ENCODE peak calls at places on chromosome 16, in eight cellular contexts. One of them, this sample, is unnamed.

GRCh38 chr16:2816751-2817495 is at the start of gene PRSS21:
- DNase-seq in RKO: no peak
- DNase-seq in cardiac fibroblast: no peak
- DNase-seq in DMS153: no peak
- DNase-seq in anterior cingulate cortex: no peak
- DNase-seq in HTR-8/SVneo: no peak
- DNase-seq in stimulated activated CD4-positive, alpha-beta T cell treated with anti-CD3 and anti-CD28 coated beads, Interleukin-12 subunit alpha, Interleukin-12 subunit beta, amount 100 ng/mL, for 48 hours: no peak
- DNase-seq in body of pancreas: peak
- DNase-seq in this sample: no peak

GRCh38 chr16:79093554-79093967 is 507.0 kb downstream of the MAF start:
- DNase-seq in anterior cingulate cortex: no peak
- DNase-seq in stimulated activated CD4-positive, alpha-beta T cell treated with anti-CD3 and anti-CD28 coated beads, Interleukin-12 subunit alpha, Interleukin-12 subunit beta, amount 100 ng/mL, for 48 hours: no peak
- DNase-seq in body of pancreas: no peak
- DNase-seq in RKO: no peak
- DNase-seq in DMS153: no peak
- DNase-seq in HTR-8/SVneo: no peak
- DNase-seq in cardiac fibroblast: no peak
- DNase-seq in this sample: no peak

GRCh38 chr16:67546761-67547422 is 15.4 kb upstream of the CTCF start:
- DNase-seq in DMS153: peak
- DNase-seq in anterior cingulate cortex: peak
- DNase-seq in body of pancreas: peak
- DNase-seq in stimulated activated CD4-positive, alpha-beta T cell treated with anti-CD3 and anti-CD28 coated beads, Interleukin-12 subunit alpha, Interleukin-12 subunit beta, amount 100 ng/mL, for 48 hours: peak
- DNase-seq in HTR-8/SVneo: peak
- DNase-seq in RKO: peak
- DNase-seq in cardiac fibroblast: peak
- DNase-seq in this sample: peak

GRCh38 chr16:732332-732731 is 5.4 kb downstream of the HAGHL start:
- DNase-seq in body of pancreas: no peak
- DNase-seq in DMS153: no peak
- DNase-seq in HTR-8/SVneo: no peak
- DNase-seq in stimulated activated CD4-positive, alpha-beta T cell treated with anti-CD3 and anti-CD28 coated beads, Interleukin-12 subunit alpha, Interleukin-12 subunit beta, amount 100 ng/mL, for 48 hours: no peak
- DNase-seq in anterior cingulate cortex: no peak
- DNase-seq in cardiac fibroblast: no peak
- DNase-seq in RKO: no peak
- DNase-seq in this sample: no peak

GRCh38 chr16:60337671-60338070 is 1603.6 kb upstream of the GOT2 start:
- DNase-seq in RKO: no peak
- DNase-seq in stimulated activated CD4-positive, alpha-beta T cell treated with anti-CD3 and anti-CD28 coated beads, Interleukin-12 subunit alpha, Interleukin-12 subunit beta, amount 100 ng/mL, for 48 hours: no peak
- DNase-seq in DMS153: no peak
- DNase-seq in cardiac fibroblast: no peak
- DNase-seq in body of pancreas: no peak
- DNase-seq in HTR-8/SVneo: no peak
- DNase-seq in anterior cingulate cortex: no peak
- DNase-seq in this sample: no peak

GRCh38 chr16:65846210-65846602 is 520.3 kb upstream of the CDH5 start:
- DNase-seq in body of pancreas: no peak
- DNase-seq in RKO: no peak
- DNase-seq in cardiac fibroblast: no peak
- DNase-seq in DMS153: no peak
- DNase-seq in stimulated activated CD4-positive, alpha-beta T cell treated with anti-CD3 and anti-CD28 coated beads, Interleukin-12 subunit alpha, Interleukin-12 subunit beta, amount 100 ng/mL, for 48 hours: no peak
- DNase-seq in anterior cingulate cortex: no peak
- DNase-seq in HTR-8/SVneo: no peak
- DNase-seq in this sample: no peak

GRCh38 chr16:4700380-4700996 is 7.1 kb downstream of the NUDT16L1 start:
- DNase-seq in body of pancreas: no peak
- DNase-seq in HTR-8/SVneo: no peak
- DNase-seq in RKO: no peak
- DNase-seq in DMS153: no peak
- DNase-seq in cardiac fibroblast: no peak
- DNase-seq in stimulated activated CD4-positive, alpha-beta T cell treated with anti-CD3 and anti-CD28 coated beads, Interleukin-12 subunit alpha, Interleukin-12 subunit beta, amount 100 ng/mL, for 48 hours: no peak
- DNase-seq in anterior cingulate cortex: no peak
- DNase-seq in this sample: no peak

GRCh38 chr16:86016201-86016965 is 117.4 kb downstream of the IRF8 start:
- DNase-seq in stimulated activated CD4-positive, alpha-beta T cell treated with anti-CD3 and anti-CD28 coated beads, Interleukin-12 subunit alpha, Interleukin-12 subunit beta, amount 100 ng/mL, for 48 hours: peak
- DNase-seq in DMS153: peak
- DNase-seq in RKO: peak
- DNase-seq in anterior cingulate cortex: no peak
- DNase-seq in cardiac fibroblast: peak
- DNase-seq in HTR-8/SVneo: peak
- DNase-seq in body of pancreas: peak
- DNase-seq in this sample: no peak

GRCh38 chr16:29809850-29810698 is 1.9 kb upstream of the PRRT2 start:
- DNase-seq in RKO: peak
- DNase-seq in cardiac fibroblast: no peak
- DNase-seq in stimulated activated CD4-positive, alpha-beta T cell treated with anti-CD3 and anti-CD28 coated beads, Interleukin-12 subunit alpha, Interleukin-12 subunit beta, amount 100 ng/mL, for 48 hours: no peak
- DNase-seq in anterior cingulate cortex: no peak
- DNase-seq in HTR-8/SVneo: no peak
- DNase-seq in DMS153: no peak
- DNase-seq in body of pancreas: no peak
- DNase-seq in this sample: no peak

GRCh38 chr16:57163842-57164241 is 22.0 kb downstream of the PSME3IP1 start:
- DNase-seq in cardiac fibroblast: no peak
- DNase-seq in stimulated activated CD4-positive, alpha-beta T cell treated with anti-CD3 and anti-CD28 coated beads, Interleukin-12 subunit alpha, Interleukin-12 subunit beta, amount 100 ng/mL, for 48 hours: no peak
- DNase-seq in RKO: no peak
- DNase-seq in HTR-8/SVneo: no peak
- DNase-seq in DMS153: no peak
- DNase-seq in body of pancreas: no peak
- DNase-seq in anterior cingulate cortex: no peak
- DNase-seq in this sample: no peak

GRCh38 chr16:81266680-81267095 is 28.2 kb downstream of the BCO1 start:
- DNase-seq in stimulated activated CD4-positive, alpha-beta T cell treated with anti-CD3 and anti-CD28 coated beads, Interleukin-12 subunit alpha, Interleukin-12 subunit beta, amount 100 ng/mL, for 48 hours: peak
- DNase-seq in body of pancreas: no peak
- DNase-seq in DMS153: peak
- DNase-seq in RKO: no peak
- DNase-seq in cardiac fibroblast: no peak
- DNase-seq in anterior cingulate cortex: no peak
- DNase-seq in HTR-8/SVneo: no peak
- DNase-seq in this sample: no peak

GRCh38 chr16:1941924-1942809 is 832 bp downstream of the MSRB1 start:
- DNase-seq in anterior cingulate cortex: no peak
- DNase-seq in body of pancreas: peak
- DNase-seq in RKO: no peak
- DNase-seq in stimulated activated CD4-positive, alpha-beta T cell treated with anti-CD3 and anti-CD28 coated beads, Interleukin-12 subunit alpha, Interleukin-12 subunit beta, amount 100 ng/mL, for 48 hours: no peak
- DNase-seq in DMS153: no peak
- DNase-seq in HTR-8/SVneo: no peak
- DNase-seq in cardiac fibroblast: peak
- DNase-seq in this sample: peak

GRCh38 chr16:8751481-8752311 is 45.7 kb downstream of the TMEM186 start:
- DNase-seq in anterior cingulate cortex: no peak
- DNase-seq in cardiac fibroblast: peak
- DNase-seq in HTR-8/SVneo: peak
- DNase-seq in DMS153: no peak
- DNase-seq in stimulated activated CD4-positive, alpha-beta T cell treated with anti-CD3 and anti-CD28 coated beads, Interleukin-12 subunit alpha, Interleukin-12 subunit beta, amount 100 ng/mL, for 48 hours: no peak
- DNase-seq in RKO: peak
- DNase-seq in body of pancreas: peak
- DNase-seq in this sample: no peak

GRCh38 chr16:61798741-61799140 is 237.5 kb downstream of the CDH8 start:
- DNase-seq in HTR-8/SVneo: no peak
- DNase-seq in cardiac fibroblast: no peak
- DNase-seq in RKO: no peak
- DNase-seq in anterior cingulate cortex: no peak
- DNase-seq in stimulated activated CD4-positive, alpha-beta T cell treated with anti-CD3 and anti-CD28 coated beads, Interleukin-12 subunit alpha, Interleukin-12 subunit beta, amount 100 ng/mL, for 48 hours: no peak
- DNase-seq in DMS153: no peak
- DNase-seq in body of pancreas: no peak
- DNase-seq in this sample: no peak

GRCh38 chr16:324201-324450 is 28.4 kb downstream of the AXIN1 start:
- DNase-seq in anterior cingulate cortex: no peak
- DNase-seq in body of pancreas: no peak
- DNase-seq in DMS153: no peak
- DNase-seq in HTR-8/SVneo: no peak
- DNase-seq in stimulated activated CD4-positive, alpha-beta T cell treated with anti-CD3 and anti-CD28 coated beads, Interleukin-12 subunit alpha, Interleukin-12 subunit beta, amount 100 ng/mL, for 48 hours: no peak
- DNase-seq in RKO: no peak
- DNase-seq in cardiac fibroblast: no peak
- DNase-seq in this sample: no peak

GRCh38 chr16:81860867-81861266 is 81.8 kb downstream of the PLCG2 start:
- DNase-seq in HTR-8/SVneo: no peak
- DNase-seq in body of pancreas: no peak
- DNase-seq in cardiac fibroblast: no peak
- DNase-seq in anterior cingulate cortex: no peak
- DNase-seq in DMS153: no peak
- DNase-seq in RKO: no peak
- DNase-seq in stimulated activated CD4-positive, alpha-beta T cell treated with anti-CD3 and anti-CD28 coated beads, Interleukin-12 subunit alpha, Interleukin-12 subunit beta, amount 100 ng/mL, for 48 hours: no peak
- DNase-seq in this sample: no peak

GRCh38 chr16:4114257-4115208 is 1.7 kb downstream of the ADCY9 start:
- DNase-seq in DMS153: peak
- DNase-seq in cardiac fibroblast: no peak
- DNase-seq in anterior cingulate cortex: no peak
- DNase-seq in HTR-8/SVneo: no peak
- DNase-seq in RKO: peak
- DNase-seq in body of pancreas: no peak
- DNase-seq in stimulated activated CD4-positive, alpha-beta T cell treated with anti-CD3 and anti-CD28 coated beads, Interleukin-12 subunit alpha, Interleukin-12 subunit beta, amount 100 ng/mL, for 48 hours: no peak
- DNase-seq in this sample: no peak

GRCh38 chr16:65622161-65622560 is 500.3 kb upstream of the CDH11 start:
- DNase-seq in RKO: no peak
- DNase-seq in cardiac fibroblast: no peak
- DNase-seq in HTR-8/SVneo: no peak
- DNase-seq in body of pancreas: no peak
- DNase-seq in DMS153: no peak
- DNase-seq in stimulated activated CD4-positive, alpha-beta T cell treated with anti-CD3 and anti-CD28 coated beads, Interleukin-12 subunit alpha, Interleukin-12 subunit beta, amount 100 ng/mL, for 48 hours: no peak
- DNase-seq in anterior cingulate cortex: no peak
- DNase-seq in this sample: no peak

GRCh38 chr16:85557976-85558589 is 55.0 kb upstream of the GSE1 start:
- DNase-seq in DMS153: peak
- DNase-seq in anterior cingulate cortex: no peak
- DNase-seq in RKO: no peak
- DNase-seq in body of pancreas: peak
- DNase-seq in cardiac fibroblast: no peak
- DNase-seq in stimulated activated CD4-positive, alpha-beta T cell treated with anti-CD3 and anti-CD28 coated beads, Interleukin-12 subunit alpha, Interleukin-12 subunit beta, amount 100 ng/mL, for 48 hours: no peak
- DNase-seq in HTR-8/SVneo: no peak
- DNase-seq in this sample: no peak

GRCh38 chr16:138049-138417 is 440 bp downstream of the NPRL3 start:
- DNase-seq in stimulated activated CD4-positive, alpha-beta T cell treated with anti-CD3 and anti-CD28 coated beads, Interleukin-12 subunit alpha, Interleukin-12 subunit beta, amount 100 ng/mL, for 48 hours: peak
- DNase-seq in RKO: no peak
- DNase-seq in body of pancreas: peak
- DNase-seq in HTR-8/SVneo: no peak
- DNase-seq in anterior cingulate cortex: no peak
- DNase-seq in cardiac fibroblast: peak
- DNase-seq in DMS153: no peak
- DNase-seq in this sample: peak

GRCh38 chr16:9495824-9496223 is 404.4 kb downstream of the HAPSTR1 start:
- DNase-seq in body of pancreas: no peak
- DNase-seq in DMS153: no peak
- DNase-seq in RKO: no peak
- DNase-seq in anterior cingulate cortex: no peak
- DNase-seq in cardiac fibroblast: no peak
- DNase-seq in stimulated activated CD4-positive, alpha-beta T cell treated with anti-CD3 and anti-CD28 coated beads, Interleukin-12 subunit alpha, Interleukin-12 subunit beta, amount 100 ng/mL, for 48 hours: no peak
- DNase-seq in HTR-8/SVneo: no peak
- DNase-seq in this sample: no peak

GRCh38 chr16:63752347-63752746 is 1369.5 kb downstream of the CDH11 start:
- DNase-seq in HTR-8/SVneo: no peak
- DNase-seq in stimulated activated CD4-positive, alpha-beta T cell treated with anti-CD3 and anti-CD28 coated beads, Interleukin-12 subunit alpha, Interleukin-12 subunit beta, amount 100 ng/mL, for 48 hours: no peak
- DNase-seq in RKO: no peak
- DNase-seq in body of pancreas: no peak
- DNase-seq in anterior cingulate cortex: no peak
- DNase-seq in DMS153: no peak
- DNase-seq in cardiac fibroblast: no peak
- DNase-seq in this sample: no peak

GRCh38 chr16:67653131-67654068 is 6.7 kb downstream of the ACD start:
- DNase-seq in HTR-8/SVneo: no peak
- DNase-seq in cardiac fibroblast: no peak
- DNase-seq in stimulated activated CD4-positive, alpha-beta T cell treated with anti-CD3 and anti-CD28 coated beads, Interleukin-12 subunit alpha, Interleukin-12 subunit beta, amount 100 ng/mL, for 48 hours: no peak
- DNase-seq in RKO: no peak
- DNase-seq in DMS153: no peak
- DNase-seq in anterior cingulate cortex: no peak
- DNase-seq in body of pancreas: no peak
- DNase-seq in this sample: no peak

This sample was measured in ureter.